ENCODE peak calls at places on chromosomes 4 and X, in eight cellular contexts. X is ovary, U is heart left ventricle, Y is sigmoid colon, M is body of pancreas, G is stomach, V is Peyer's patch, Z is A549. A is an unnamed sample.

GRCh38 chr4:57078685-57079521 is 31.3 kb downstream of the IGFBP7 start:
- DNase-seq in Y (no peak), G (no peak), M (peak), U (no peak), X (no peak), V (no peak), Z (no peak), A (no peak)

GRCh38 chr4:144353240-144353639 is 212.7 kb upstream of the GYPA start:
- DNase-seq in G (no peak), Y (no peak), U (no peak), M (no peak), V (no peak), X (no peak), Z (no peak), A (no peak)

GRCh38 chr4:120659626-120660170 is 262.8 kb downstream of the PRDM5 start:
- DNase-seq in X (no peak), M (no peak), U (no peak), Y (no peak), G (no peak), Z (no peak), V (no peak), A (no peak)

GRCh38 chr4:2954358-2955185 is 8.6 kb downstream of the NOP14 start:
- DNase-seq in U (no peak), M (no peak), V (peak), Z (no peak), G (no peak), Y (no peak), X (no peak), A (peak)

GRCh38 chr4:83010111-83010521 is 507 bp downstream of the LIN54 start:
- DNase-seq in Z (no peak), Y (no peak), M (no peak), G (no peak), X (no peak), V (no peak), U (no peak), A (peak)

GRCh38 chr4:137693641-137694040 is 161.3 kb upstream of the PCDH18 start:
- DNase-seq in U (no peak), Y (no peak), X (no peak), Z (no peak), M (no peak), G (no peak), V (no peak), A (no peak)

GRCh38 chrX:144006811-144007210 is 122.9 kb downstream of the UBE2NL start:
- DNase-seq in X (no peak), Z (no peak), V (no peak), Y (no peak), G (no peak), U (no peak), M (no peak), A (no peak)

GRCh38 chrX:1667566-1667965 is 52.7 kb downstream of the ASMT start:
- DNase-seq in M (no peak), V (no peak), X (no peak), G (no peak), Z (no peak), Y (no peak), U (no peak), A (no peak)

GRCh38 chr4:152808670-152809069 is 28.9 kb downstream of the ARFIP1 start:
- DNase-seq in Y (no peak), M (no peak), Z (no peak), X (no peak), U (no peak), V (no peak), G (no peak), A (no peak)

GRCh38 chr4:163554870-163555465 is 60.5 kb downstream of the TMA16 start:
- DNase-seq in G (no peak), M (no peak), U (no peak), V (no peak), Y (no peak), X (no peak), Z (no peak), A (peak)

GRCh38 chr4:174314770-174315169 is 31.1 kb downstream of the CEP44 start:
- DNase-seq in V (no peak), Z (no peak), M (no peak), X (no peak), Y (no peak), U (no peak), G (no peak), A (peak)

GRCh38 chr4:121666091-121666679 is 30.6 kb downstream of the ANXA5 start:
- DNase-seq in G (no peak), Z (no peak), M (no peak), V (no peak), X (no peak), U (no peak), Y (peak), A (no peak)

GRCh38 chr4:175891863-175892262 is 79.8 kb upstream of the GPM6A start:
- DNase-seq in U (no peak), V (no peak), M (no peak), Y (no peak), Z (no peak), X (no peak), G (no peak), A (no peak)

GRCh38 chrX:129932792-129933321 is 26.9 kb downstream of the UTP14A start:
- DNase-seq in Z (peak), X (peak), V (no peak), Y (peak), G (no peak), U (peak), M (peak), A (peak)

GRCh38 chr4:96736352-96736889 is 896.5 kb downstream of the PDHA2 start:
- DNase-seq in Z (peak), G (no peak), X (no peak), Y (no peak), M (no peak), V (no peak), U (no peak), A (no peak)

GRCh38 chrX:103376118-103376978 is at the start of gene BEX3:
- DNase-seq in U (peak), Y (peak), M (peak), V (no peak), G (peak), Z (peak), X (peak), A (peak)

GRCh38 chrX:22855693-22856092 is 144.1 kb upstream of the DDX53 start:
- DNase-seq in U (no peak), Z (no peak), G (no peak), V (no peak), M (no peak), Y (no peak), X (no peak), A (no peak)

DNA sequence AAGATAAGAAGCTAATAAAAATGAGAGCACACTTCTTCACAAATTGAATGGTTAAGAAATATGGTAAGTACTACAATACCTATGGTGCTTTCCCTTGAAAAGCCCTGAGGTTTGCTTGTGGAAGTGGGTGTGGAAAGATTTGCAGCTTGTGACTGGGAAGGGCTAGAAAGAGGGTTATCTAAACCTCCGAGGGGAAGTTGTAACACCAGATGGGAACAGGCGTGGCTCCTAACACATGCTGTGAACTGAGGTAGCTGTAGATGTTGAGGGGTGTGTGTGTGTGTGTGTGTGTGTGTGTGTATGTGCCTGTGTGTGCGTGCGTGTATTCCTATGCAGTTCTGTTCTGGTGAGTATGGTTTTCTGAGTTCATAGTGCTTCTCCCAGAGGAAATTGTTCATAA is 21.5 kb downstream of the FRMPD4 start:
- DNase-seq in V (no peak), U (no peak), G (no peak), X (no peak), Y (no peak), Z (no peak), M (no peak), A (no peak)
- TF ChIP-seq POLR2A in V (no peak), U (no peak), G (no peak), X (no peak), Y (no peak), Z (no peak), M (no peak), A (no peak)

GRCh38 chr4:39635023-39635422 is 3.6 kb downstream of the SMIM14 start:
- DNase-seq in V (peak), X (no peak), U (no peak), G (peak), Y (no peak), M (peak), Z (no peak), A (no peak)

GRCh38 chr4:39636786-39637185 is 1.9 kb downstream of the SMIM14 start:
- DNase-seq in Z (no peak), X (no peak), G (no peak), V (peak), M (no peak), Y (no peak), U (no peak), A (peak)

GRCh38 chr4:39637572-39638357 is 900 bp downstream of the SMIM14 start:
- DNase-seq in Y (peak), G (peak), Z (no peak), U (peak), X (peak), M (peak), V (peak), A (peak)

GRCh38 chr4:39641451-39641850 is 2.8 kb upstream of the SMIM14 start:
- DNase-seq in X (no peak), V (no peak), Y (no peak), Z (no peak), U (no peak), M (no peak), G (no peak), A (no peak)

DNA sequence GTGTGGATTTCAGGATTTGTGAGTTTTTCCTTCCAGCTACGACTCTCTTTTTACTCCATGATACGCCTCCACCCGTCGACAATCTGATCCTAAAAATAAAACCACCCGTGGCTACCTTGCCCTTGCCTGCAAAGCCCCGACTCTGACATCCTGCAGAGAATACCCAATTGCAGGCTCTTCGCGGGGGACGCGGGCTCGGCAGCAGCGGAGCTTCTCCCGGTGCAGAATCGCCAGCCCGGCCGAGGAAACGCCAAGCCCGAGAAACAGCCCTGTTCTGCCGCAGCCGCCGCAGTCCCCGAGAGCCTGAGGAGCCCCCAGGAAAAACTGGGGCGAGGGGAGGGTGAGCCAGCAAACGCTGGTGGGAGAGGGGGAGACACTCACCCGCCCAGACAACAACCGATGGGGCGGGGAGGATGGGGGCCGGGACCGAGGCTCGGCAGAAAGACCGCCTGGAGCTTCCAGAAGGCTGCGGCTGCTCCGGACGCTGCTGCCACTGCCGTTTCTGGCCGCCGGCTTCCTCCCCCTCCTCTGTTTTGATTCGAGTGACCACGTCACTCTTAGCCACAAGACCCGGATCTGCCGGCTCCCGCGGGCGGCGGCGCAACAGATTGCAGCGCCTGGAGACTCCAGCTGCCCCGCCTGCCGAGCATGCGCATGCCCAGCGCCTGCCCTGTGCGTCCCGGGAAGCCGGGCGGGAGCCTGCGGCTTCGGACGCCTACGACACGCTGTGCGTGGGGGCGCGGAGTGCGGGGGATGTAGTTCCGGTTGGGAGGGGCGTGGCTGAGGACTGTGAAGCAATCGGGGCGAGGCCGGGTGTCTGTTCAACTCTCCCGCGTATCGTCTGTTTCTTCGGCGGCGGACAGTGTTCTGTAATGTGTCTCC is at the start of gene SMIM14:
- DNase-seq in M (peak), V (peak), Y (peak), Z (peak), X (peak), U (peak), G (peak), A (peak)
- TF ChIP-seq POLR2A in M (peak), V (peak), Y (peak), Z (peak), X (peak), U (peak), G (peak), A (no peak)

DNA sequence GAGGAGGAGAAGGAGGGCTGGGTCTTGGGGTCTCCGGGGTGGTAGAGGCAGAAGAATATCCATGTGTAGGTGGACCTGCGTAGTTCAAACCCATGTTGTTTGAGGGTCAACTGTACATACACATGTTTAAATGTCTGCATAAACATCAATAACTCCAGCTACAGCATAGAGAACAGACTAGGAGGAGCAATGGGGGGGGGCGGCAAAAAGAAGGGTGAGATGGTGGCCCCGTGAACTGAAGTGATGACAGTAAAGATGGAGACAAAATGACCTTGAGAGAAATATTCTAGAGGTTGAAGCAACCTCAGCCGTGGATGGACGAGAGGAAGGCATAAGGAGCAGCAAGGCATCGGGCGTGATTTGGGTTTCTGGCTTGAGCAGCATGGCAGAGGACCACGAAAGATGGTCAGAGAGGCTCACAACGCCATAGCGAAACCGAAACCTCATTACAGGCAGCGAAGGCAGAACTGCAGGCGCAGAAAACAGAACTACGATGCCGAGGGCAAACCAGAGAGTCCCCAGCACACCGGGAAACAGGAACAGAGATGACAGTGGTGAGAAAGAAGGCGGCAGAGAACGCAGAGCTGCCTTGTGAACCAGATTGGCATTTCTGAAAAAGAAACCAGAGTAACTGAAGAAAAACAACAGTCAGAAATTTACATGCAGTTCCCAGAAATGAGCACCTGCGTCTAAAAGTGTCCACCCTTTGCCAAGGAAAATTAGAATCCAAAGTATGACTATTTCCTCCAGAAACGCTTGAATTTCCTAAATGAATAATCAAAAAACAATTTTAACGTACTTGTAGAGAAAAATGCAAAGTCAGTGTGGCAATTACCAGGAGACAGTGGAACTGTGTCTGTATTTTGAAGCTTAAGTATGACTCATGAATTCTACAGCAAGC is 50.2 kb upstream of the ENPP6 start:
- DNase-seq in Z (peak), V (peak), G (peak), X (no peak), Y (no peak), M (no peak), U (no peak), A (peak)
- TF ChIP-seq POLR2A in Z (no peak), V (no peak), G (no peak), X (no peak), Y (no peak), M (no peak), U (no peak), A (peak)

GRCh38 chr4:48827622-48828021 is 3.3 kb upstream of the OCIAD1 start:
- DNase-seq in X (no peak), Z (no peak), M (no peak), V (no peak), U (no peak), Y (no peak), G (no peak), A (no peak)

GRCh38 chr4:48836658-48837057 is 5.8 kb downstream of the OCIAD1 start:
- DNase-seq in X (no peak), V (no peak), U (no peak), M (no peak), Z (no peak), Y (no peak), G (no peak), A (no peak)

GRCh38 chr4:48832571-48832970 is 1.7 kb downstream of the OCIAD1 start:
- DNase-seq in Y (no peak), M (no peak), Z (no peak), U (no peak), X (no peak), V (no peak), G (no peak), A (peak)

GRCh38 chr4:48831532-48832015 is 686 bp downstream of the OCIAD1 start:
- DNase-seq in V (no peak), Y (no peak), X (no peak), Z (no peak), G (no peak), M (no peak), U (no peak), A (no peak)

GRCh38 chr4:48830706-48831531 is at the start of gene OCIAD1:
- DNase-seq in Z (peak), M (peak), V (peak), G (peak), Y (peak), U (peak), X (peak), A (peak)
- TF ChIP-seq POLR2A in Z (peak), M (peak), V (no peak), G (peak), Y (peak), U (no peak), X (peak), A (peak)